ENCODE peak calls at places on chromosomes 16 and 17, in eight cellular contexts. O is CD4-positive, CD25-positive, alpha-beta regulatory T cell; B is uterus; M is right lobe of liver; P is stomach; C is heart left ventricle; Z is right cardiac atrium; D is adrenal gland. R is an unnamed sample.

GRCh38 chr17:6365187-6365943 is 69.6 kb downstream of the AIPL1 start:
- DNase-seq in O (no peak), B (no peak), M (no peak), P (no peak), C (no peak), Z (no peak), D (no peak), R (no peak)

GRCh38 chr16:66964049-66964448 is 3.0 kb downstream of the CES3 start:
- DNase-seq in O (no peak), B (no peak), M (peak), P (no peak), C (no peak), Z (no peak), D (no peak), R (no peak)

GRCh38 chr16:87327798-87328495 is 10.8 kb upstream of the C16orf95 start:
- DNase-seq in O (no peak), B (no peak), M (no peak), P (no peak), C (no peak), Z (no peak), D (no peak), R (no peak)

GRCh38 chr17:41919165-41919817 is 540 bp upstream of the ACLY start:
- DNase-seq in O (no peak), B (no peak), M (no peak), P (no peak), C (no peak), Z (no peak), D (peak), R (no peak)

GRCh38 chr17:28345420-28346198 is 10.0 kb downstream of the TNFAIP1 start:
- DNase-seq in O (no peak), B (no peak), M (peak), P (peak), C (peak), Z (no peak), D (peak), R (no peak)

GRCh38 chr16:87202346-87202745 is 114.8 kb downstream of the C16orf95 start:
- DNase-seq in O (no peak), B (no peak), M (no peak), P (no peak), C (no peak), Z (no peak), D (no peak), R (no peak)

GRCh38 chr16:67872631-67873434 is at the start of gene EDC4:
- DNase-seq in O (peak), B (peak), M (peak), P (peak), C (peak), Z (peak), D (peak), R (peak)

GRCh38 chr16:1383556-1383955 is 30.9 kb downstream of the UNKL start:
- DNase-seq in O (no peak), B (no peak), M (no peak), P (no peak), C (no peak), Z (no peak), D (no peak), R (no peak)

GRCh38 chr16:77271532-77272426 is 72.6 kb downstream of the SYCE1L start:
- DNase-seq in O (no peak), B (no peak), M (no peak), P (no peak), C (no peak), Z (no peak), D (no peak), R (no peak)

GRCh38 chr16:1654505-1655268 is 23.4 kb upstream of the JPT2 start:
- DNase-seq in O (no peak), B (no peak), M (no peak), P (no peak), C (no peak), Z (no peak), D (no peak), R (no peak)

GRCh38 chr16:52957199-52957598 is 95.5 kb downstream of the CHD9NB start:
- DNase-seq in O (no peak), B (no peak), M (no peak), P (no peak), C (no peak), Z (no peak), D (no peak), R (no peak)

GRCh38 chr16:85172465-85173071 is 60.3 kb upstream of the CIBAR2 start:
- DNase-seq in O (no peak), B (no peak), M (peak), P (no peak), C (peak), Z (no peak), D (no peak), R (no peak)

GRCh38 chr16:84608281-84608680 is 9.6 kb downstream of the COTL1 start:
- DNase-seq in O (no peak), B (no peak), M (no peak), P (no peak), C (no peak), Z (no peak), D (no peak), R (no peak)

GRCh38 chr17:48184721-48185120 is 77.2 kb downstream of the SNX11 start:
- DNase-seq in O (no peak), B (no peak), M (no peak), P (no peak), C (no peak), Z (no peak), D (no peak), R (no peak)

GRCh38 chr16:31260136-31260931 is 559 bp downstream of the ITGAM start:
- DNase-seq in O (no peak), B (no peak), M (no peak), P (no peak), C (no peak), Z (no peak), D (no peak), R (no peak)

GRCh38 chr16:82641336-82641984 is 14.7 kb downstream of the CDH13 start:
- DNase-seq in O (no peak), B (no peak), M (no peak), P (no peak), C (no peak), Z (no peak), D (no peak), R (no peak)

GRCh38 chr17:40056379-40057005 is 2.3 kb upstream of the MED24 start:
- DNase-seq in O (no peak), B (no peak), M (no peak), P (no peak), C (no peak), Z (no peak), D (no peak), R (no peak)

GRCh38 chr16:476039-476438 is 50.6 kb downstream of the RAB11FIP3 start:
- DNase-seq in O (no peak), B (no peak), M (no peak), P (no peak), C (no peak), Z (no peak), D (no peak), R (no peak)

GRCh38 chr17:40727447-40728231 is 24.1 kb upstream of the KRT24 start:
- DNase-seq in O (no peak), B (no peak), M (no peak), P (no peak), C (no peak), Z (no peak), D (no peak), R (no peak)

GRCh38 chr17:66420961-66421371 is 118.6 kb downstream of the PRKCA start:
- DNase-seq in O (no peak), B (peak), M (no peak), P (no peak), C (no peak), Z (no peak), D (peak), R (no peak)

DNA sequence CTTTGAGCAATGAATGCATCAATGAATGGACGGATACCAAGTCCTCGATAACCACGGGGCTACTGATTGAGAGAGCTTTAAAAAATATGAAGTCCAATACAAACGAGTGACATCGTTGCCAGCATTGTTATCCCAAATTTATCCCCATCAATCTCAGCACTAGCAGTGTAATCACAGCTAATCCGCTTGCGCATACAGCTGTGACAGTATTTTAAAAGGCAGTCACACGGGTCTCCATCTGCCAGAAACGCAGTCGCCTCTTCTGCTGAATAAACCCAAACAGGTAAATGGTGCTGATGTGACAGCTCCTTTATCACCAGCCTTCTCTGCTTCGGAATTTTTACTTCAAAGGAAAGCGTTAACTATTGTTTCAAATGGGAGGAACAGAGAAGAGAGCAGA is 311.1 kb downstream of the XYLT1 start:
- DNase-seq in O (no peak), B (no peak), M (no peak), P (no peak), C (no peak), Z (no peak), D (no peak), R (no peak)
- H3K27ac ChIP-seq in O (no peak), B (no peak), M (no peak), P (no peak), C (no peak), Z (no peak), D (no peak), R (no peak)

GRCh38 chr17:80472996-80473395 is 3.4 kb downstream of the NPTX1 start:
- DNase-seq in O (no peak), B (no peak), M (no peak), P (no peak), C (no peak), Z (no peak), D (no peak), R (no peak)

GRCh38 chr17:80475949-80476876 is at the start of gene NPTX1:
- DNase-seq in O (no peak), B (no peak), M (no peak), P (no peak), C (no peak), Z (no peak), D (no peak), R (no peak)

GRCh38 chr17:80473701-80474100 is 2.7 kb downstream of the NPTX1 start:
- DNase-seq in O (no peak), B (no peak), M (no peak), P (no peak), C (no peak), Z (no peak), D (no peak), R (no peak)

GRCh38 chr17:80474933-80475915 is 1.2 kb downstream of the NPTX1 start:
- DNase-seq in O (no peak), B (no peak), M (no peak), P (no peak), C (no peak), Z (no peak), D (no peak), R (no peak)

DNA sequence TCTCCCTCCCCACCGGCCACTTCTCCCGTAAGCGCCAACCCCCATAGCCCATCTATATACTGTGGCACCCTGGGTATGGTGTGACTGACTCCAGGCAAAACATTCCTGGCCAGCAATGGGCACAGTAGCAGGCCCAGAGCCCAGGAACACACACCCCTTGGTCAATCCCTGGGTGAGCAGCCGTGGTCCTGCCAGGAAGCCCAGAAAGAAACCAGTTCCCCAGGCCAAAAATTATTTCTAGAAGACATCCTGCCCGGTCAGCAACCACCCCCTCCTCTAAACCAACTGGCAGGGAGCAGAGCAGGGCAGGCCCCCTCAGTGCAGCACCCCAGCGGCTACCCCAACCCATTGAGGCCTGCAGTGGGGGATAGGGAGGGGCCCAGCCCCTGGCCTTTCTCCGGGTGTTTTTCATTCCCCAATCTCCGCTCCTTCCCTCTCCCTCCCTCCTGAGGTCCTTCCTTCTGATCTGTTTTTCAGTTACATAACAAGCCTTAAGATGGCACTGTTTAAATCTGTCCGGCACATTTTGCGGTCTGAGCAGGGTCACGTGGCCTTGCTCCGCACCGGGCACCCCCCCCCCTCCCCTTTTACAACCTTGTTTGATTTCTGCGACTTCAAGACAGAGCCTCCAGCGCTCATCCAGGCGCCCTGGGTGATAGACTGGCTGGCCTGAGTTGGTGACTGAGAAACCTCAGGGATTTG is 2.0 kb downstream of the NPTX1 start:
- DNase-seq in O (no peak), B (no peak), M (no peak), P (no peak), C (no peak), Z (no peak), D (peak), R (no peak)
- H3K4me3 ChIP-seq in O (no peak), B (no peak), M (no peak), P (peak), C (no peak), Z (no peak), D (no peak), R (peak)

DNA sequence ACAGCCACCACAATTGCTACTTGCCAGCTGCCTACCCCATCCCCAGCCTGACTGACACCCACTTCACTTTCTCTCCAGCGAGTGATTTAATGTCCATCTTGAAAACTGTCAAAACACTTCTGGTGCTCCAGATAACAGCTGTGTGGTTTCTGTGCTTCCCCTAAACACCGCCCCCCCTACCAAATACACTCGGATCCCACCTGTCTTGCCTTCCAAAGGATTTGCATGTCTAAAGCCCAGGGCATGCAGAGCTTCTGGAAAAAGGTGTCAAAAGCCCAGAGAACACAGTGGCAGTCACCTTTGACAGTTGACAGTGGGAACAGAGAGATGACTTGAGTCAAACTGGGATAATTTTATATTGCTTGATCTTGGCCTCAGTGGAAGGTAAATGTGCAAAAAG is 328.1 kb downstream of the HS3ST4 start:
- DNase-seq in O (no peak), B (no peak), M (no peak), P (no peak), C (no peak), Z (no peak), D (no peak), R (no peak)
- H3K27ac ChIP-seq in O (no peak), B (no peak), M (no peak), P (no peak), C (no peak), Z (no peak), D (no peak), R (no peak)

GRCh38 chr16:89956511-89957213 is 8.1 kb downstream of the DEF8 start:
- DNase-seq in O (no peak), B (no peak), M (no peak), P (no peak), C (no peak), Z (no peak), D (no peak), R (no peak)
- H3K4me3 ChIP-seq in O (no peak), B (no peak), M (no peak), P (no peak), C (peak), Z (no peak), D (no peak), R (no peak)

R was measured in coronary artery.